ENCODE peak calls at places on chromosomes 5 and 9, in nine cellular contexts. H is GM23338; F is left ventricle myocardium inferior; U is right atrium auricular region; Z is stomach; Q is adrenal gland; W is CD8-positive, alpha-beta T cell; N is left lung; D is A549. O is an unnamed sample.
A peak's percentile ranks its signal among the peaks of the same experiment; 100 is the strongest.

GRCh38 chr5:94771742-94772141 is 153.3 kb downstream of the SLF1 start:
- DNase-seq in H (peak; percentile 30), F (no peak), U (no peak), Z (no peak), Q (no peak), W (no peak), N (no peak), D (no peak), O (no peak)

GRCh38 chr9:111559000-111559610 is 34.1 kb downstream of the ZNF483 start:
- DNase-seq in H (no peak), F (no peak), U (no peak), Z (no peak), Q (no peak), W (no peak), N (no peak), D (peak; percentile 53), O (no peak)

GRCh38 chr5:143177263-143177994 is 226.1 kb downstream of the NR3C1 start:
- DNase-seq in H (no peak), F (no peak), U (no peak), Z (peak; percentile 65), Q (no peak), W (no peak), N (no peak), D (peak; percentile 76), O (no peak)

GRCh38 chr9:27362447-27363210 is 65.7 kb upstream of the EQTN start:
- DNase-seq in H (no peak), F (no peak), U (no peak), Z (no peak), Q (no peak), W (no peak), N (no peak), D (no peak), O (no peak)

GRCh38 chr5:88675758-88676636 is 207.0 kb downstream of the MEF2C start:
- DNase-seq in H (peak; percentile 96), F (no peak), U (no peak), Z (no peak), Q (peak; percentile 87), W (no peak), N (peak; percentile 78), D (peak; percentile 61), O (no peak)

GRCh38 chr5:132388244-132389050 is 18.9 kb downstream of the SLC22A5 start:
- DNase-seq in H (no peak), F (no peak), U (no peak), Z (no peak), Q (peak; percentile 56), W (no peak), N (no peak), D (no peak), O (no peak)

GRCh38 chr5:125277494-125278154 is 531.2 kb upstream of the ZNF608 start:
- DNase-seq in H (no peak), F (no peak), U (no peak), Z (no peak), Q (no peak), W (no peak), N (no peak), D (peak; percentile 63), O (no peak)

GRCh38 chr5:34497031-34497808 is 158.9 kb upstream of the RAI14 start:
- DNase-seq in H (no peak), F (peak; percentile 75), U (peak; percentile 73), Z (no peak), Q (peak; percentile 64), W (no peak), N (no peak), D (no peak), O (no peak)

GRCh38 chr9:12988259-12988658 is 213.4 kb downstream of the LURAP1L start:
- DNase-seq in H (no peak), F (no peak), U (no peak), Z (no peak), Q (no peak), W (no peak), N (no peak), D (no peak), O (no peak)

GRCh38 chr5:159947708-159948358 is 31.6 kb downstream of the ADRA1B start:
- DNase-seq in H (no peak), F (no peak), U (peak; percentile 52), Z (no peak), Q (no peak), W (no peak), N (no peak), D (peak; percentile 19), O (no peak)

GRCh38 chr9:80222466-80223169 is 650.9 kb downstream of the TLE4 start:
- DNase-seq in H (no peak), F (no peak), U (no peak), Z (no peak), Q (no peak), W (no peak), N (no peak), D (no peak), O (no peak)

GRCh38 chr5:112284561-112284960 is 134.5 kb downstream of the EPB41L4A start:
- DNase-seq in H (no peak), F (no peak), U (no peak), Z (no peak), Q (no peak), W (no peak), N (no peak), D (no peak), O (no peak)

GRCh38 chr5:112294126-112294525 is 125.0 kb downstream of the EPB41L4A start:
- DNase-seq in H (no peak), F (no peak), U (no peak), Z (no peak), Q (no peak), W (no peak), N (no peak), D (no peak), O (no peak)

GRCh38 chr5:112293587-112293986 is 125.5 kb downstream of the EPB41L4A start:
- DNase-seq in H (no peak), F (no peak), U (no peak), Z (no peak), Q (no peak), W (no peak), N (no peak), D (no peak), O (no peak)

GRCh38 chr5:112290667-112291066 is 128.4 kb downstream of the EPB41L4A start:
- DNase-seq in H (no peak), F (no peak), U (no peak), Z (no peak), Q (no peak), W (no peak), N (no peak), D (no peak), O (no peak)

DNA sequence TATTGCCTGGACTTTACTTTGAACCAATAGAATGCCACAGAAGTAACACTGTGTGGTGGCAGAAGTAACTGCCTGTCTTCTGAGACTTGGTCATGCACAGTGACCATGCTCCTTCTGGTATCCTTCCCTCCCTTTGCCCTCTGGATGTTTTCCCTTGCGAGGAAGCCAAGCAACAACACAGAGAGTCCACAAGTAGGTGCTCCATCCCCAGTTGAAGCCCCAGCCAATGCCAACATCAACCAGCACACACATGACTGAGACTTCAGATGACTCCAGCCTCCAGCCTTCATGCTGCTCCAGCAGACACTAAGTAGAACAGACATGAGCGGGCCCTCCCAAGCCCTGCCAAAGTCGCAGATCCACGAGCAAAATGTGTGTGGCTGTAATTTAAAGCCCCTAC is 129.6 kb downstream of the EPB41L4A start:
- DNase-seq in H (peak; percentile 33), F (no peak), U (no peak), Z (no peak), Q (no peak), W (no peak), N (no peak), D (peak; percentile 17), O (no peak)
- H3K27ac ChIP-seq in H (no peak overlapping the region), F (no peak overlapping the region), U (no peak overlapping the region), Z (no peak overlapping the region), Q (no peak overlapping the region), W (no peak overlapping the region), N (no peak overlapping the region), D (no peak overlapping the region), O (no peak overlapping the region)

DNA sequence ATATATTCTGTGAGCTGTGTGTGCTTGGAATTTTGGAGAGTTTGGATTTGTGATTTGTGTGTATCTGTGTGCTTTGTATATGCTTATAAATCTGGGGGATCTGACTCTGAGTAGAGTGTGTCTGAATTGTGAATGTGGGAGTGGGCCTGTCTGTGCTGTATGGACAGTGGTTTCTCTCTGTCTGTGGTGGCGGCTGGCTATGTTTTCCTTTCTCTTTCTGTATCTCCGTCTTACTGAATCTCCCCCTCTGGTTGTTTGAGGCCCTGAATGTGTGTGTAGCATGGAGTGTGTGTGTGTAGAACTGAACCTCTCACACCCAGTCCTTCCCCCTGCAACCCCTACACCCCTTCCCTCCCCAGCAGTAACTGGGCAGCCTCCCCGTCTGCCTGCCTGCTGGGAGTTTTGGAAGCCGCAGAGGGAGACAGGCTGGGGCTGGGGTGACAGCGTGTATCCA is 4.7 kb downstream of the CXXC5 start:
- DNase-seq in H (no peak), F (peak; percentile 14), U (no peak), Z (no peak), Q (no peak), W (no peak), N (no peak), D (no peak), O (no peak)
- H3K4me1 ChIP-seq in H (peaks cover 59% of the 10 kb centered on the region), F (peaks cover 99% of the 10 kb centered on the region), U (peaks cover 85% of the 10 kb centered on the region), Z (peaks cover 81% of the 10 kb centered on the region), Q (peaks cover 71% of the 10 kb centered on the region), W (peaks cover 54% of the 10 kb centered on the region), N (peaks cover 92% of the 10 kb centered on the region), D (peaks cover 81% of the 10 kb centered on the region), O (peaks cover 85% of the 10 kb centered on the region)

GRCh38 chr5:73303139-73304079 is 130.4 kb downstream of the TMEM174 start:
- DNase-seq in H (peak; percentile 86), F (no peak), U (no peak), Z (no peak), Q (no peak), W (no peak), N (peak; percentile 75), D (peak; percentile 54), O (no peak)
- TF ChIP-seq CTCF in H (peak; percentile 77), F (no peak), U (no peak), Z (no peak), Q (no peak), W (no peak), N (no peak), D (peak; percentile 47), O (no peak)

GRCh38 chr9:137275203-137275936 is 2.2 kb upstream of the TOR4A start:
- DNase-seq in H (no peak), F (no peak), U (no peak), Z (no peak), Q (no peak), W (no peak), N (peak; percentile 65), D (no peak), O (peak; percentile 49)
- H3K27ac ChIP-seq in H (no peak overlapping the region), F (peak overlapping the region; percentile 99), U (no peak overlapping the region), Z (peak overlapping the region; percentile 95), Q (no peak overlapping the region), W (no peak overlapping the region), N (peak overlapping the region; percentile 39), D (peak overlapping the region; percentile 94), O (peak overlapping the region; percentile 95)

GRCh38 chr5:151075698-151076331 is 5.0 kb downstream of the TNIP1 start:
- DNase-seq in H (no peak), F (no peak), U (no peak), Z (peak; percentile 73), Q (peak; percentile 71), W (no peak), N (peak; percentile 83), D (peak; percentile 44), O (peak; percentile 85)
- H3K4me1 ChIP-seq in H (peaks cover 10% of the 10 kb centered on the region), F (peaks cover 83% of the 10 kb centered on the region), U (peaks cover 46% of the 10 kb centered on the region), Z (peaks cover 47% of the 10 kb centered on the region), Q (peaks cover 7% of the 10 kb centered on the region), W (peaks cover 50% of the 10 kb centered on the region), N (peaks cover 88% of the 10 kb centered on the region), D (peaks cover 61% of the 10 kb centered on the region), O (peaks cover 81% of the 10 kb centered on the region)